ENCODE peak calls at places on chromosomes 11 and 22, in five cellular contexts. S is NCI-H1417, H is GM23338, T is M059J, R is small intestine. N is an unnamed sample.

GRCh38 chr11:4891996-4892640 is 10.4 kb downstream of the OR51T1 start:
- DNase-seq in S (no peak), H (peak), T (peak), R (no peak), N (peak)

GRCh38 chr11:16070573-16070972 is 285.8 kb downstream of the SOX6 start:
- DNase-seq in S (no peak), H (peak), T (no peak), R (no peak), N (no peak)

GRCh38 chr11:112292785-112293407 is 32.2 kb upstream of the PLET1 start:
- DNase-seq in S (no peak), H (no peak), T (peak), R (peak), N (peak)

GRCh38 chr22:41910599-41911291 is 4.1 kb downstream of the SHISA8 start:
- DNase-seq in S (no peak), H (peak), T (peak), R (no peak), N (no peak)

GRCh38 chr22:44620841-44621382 is 81.1 kb upstream of the PRR5 start:
- DNase-seq in S (no peak), H (no peak), T (no peak), R (no peak), N (no peak)

GRCh38 chr11:45654242-45654641 is 11.2 kb downstream of the CHST1 start:
- DNase-seq in S (no peak), H (no peak), T (no peak), R (no peak), N (no peak)

GRCh38 chr11:8906629-8907028 is 4.4 kb upstream of the AKIP1 start:
- DNase-seq in S (no peak), H (no peak), T (peak), R (no peak), N (peak)

GRCh38 chr11:529740-530411 is 5.5 kb downstream of the HRAS start:
- DNase-seq in S (no peak), H (no peak), T (no peak), R (no peak), N (no peak)

GRCh38 chr22:40666151-40666848 is 13.0 kb upstream of the MCHR1 start:
- DNase-seq in S (no peak), H (no peak), T (peak), R (no peak), N (no peak)

GRCh38 chr11:73670808-73671207 is 24.4 kb downstream of the PLEKHB1 start:
- DNase-seq in S (no peak), H (no peak), T (no peak), R (peak), N (no peak)

GRCh38 chr22:42065408-42066132 is 5.0 kb downstream of the NAGA start:
- DNase-seq in S (no peak), H (peak), T (no peak), R (no peak), N (no peak)

GRCh38 chr22:19723165-19723989 is at the start of gene GP1BB:
- DNase-seq in S (no peak), H (peak), T (no peak), R (peak), N (no peak)

GRCh38 chr11:120780239-120780638 is 243.7 kb upstream of the TBCEL start:
- DNase-seq in S (no peak), H (no peak), T (no peak), R (no peak), N (no peak)

GRCh38 chr22:36409911-36410756 is 22.4 kb upstream of the MYH9 start:
- DNase-seq in S (peak), H (peak), T (no peak), R (peak), N (peak)

GRCh38 chr11:20118209-20118608 is 42.1 kb downstream of the DBX1 start:
- DNase-seq in S (no peak), H (no peak), T (no peak), R (no peak), N (no peak)

GRCh38 chr11:18749681-18750319 is 23.8 kb upstream of the IGSF22 start:
- DNase-seq in S (no peak), H (peak), T (peak), R (no peak), N (peak)

GRCh38 chr22:39519681-39520053 is 695 bp upstream of the ATF4 start:
- DNase-seq in S (no peak), H (peak), T (peak), R (peak), N (peak)